ENCODE peak calls at places on chromosomes 2 and 18, in eight cellular contexts. X, H, P, U, T, J, O and E are unnamed samples.

GRCh38 chr2:34050413-34050812 is 451.3 kb upstream of the FAM98A start:
- DNase-seq in X (no peak), H (no peak), P (no peak), U (no peak), T (no peak), J (no peak), O (no peak), E (no peak)

GRCh38 chr2:108594132-108594981 is 60.1 kb downstream of the LIMS1 start:
- DNase-seq in X (no peak), H (no peak), P (no peak), U (no peak), T (peak; percentile 63), J (no peak), O (no peak), E (no peak)

GRCh38 chr2:174004900-174005605 is 39.9 kb upstream of the SP3 start:
- DNase-seq in X (peak; percentile 42), H (no peak), P (no peak), U (peak; percentile 56), T (peak; percentile 72), J (no peak), O (peak; percentile 53), E (peak; percentile 48)

GRCh38 chr2:219109468-219109867 is 48.7 kb upstream of the IHH start:
- DNase-seq in X (no peak), H (no peak), P (no peak), U (peak; percentile 68), T (no peak), J (peak; percentile 4), O (peak; percentile 70), E (peak; percentile 69)

GRCh38 chr2:56130463-56131070 is 53.2 kb upstream of the CCDC85A start:
- DNase-seq in X (peak; percentile 32), H (no peak), P (peak; percentile 24), U (peak; percentile 3), T (peak; percentile 15), J (no peak), O (peak; percentile 40), E (no peak)

GRCh38 chr18:76401496-76401895 is 93.5 kb downstream of the ZNF516 start:
- DNase-seq in X (no peak), H (no peak), P (no peak), U (no peak), T (no peak), J (no peak), O (no peak), E (no peak)

GRCh38 chr2:201432038-201432437 is 19.2 kb downstream of the TRAK2 start:
- DNase-seq in X (peak; percentile 70), H (no peak), P (no peak), U (no peak), T (peak; percentile 65), J (no peak), O (no peak), E (no peak)

GRCh38 chr2:222819722-222820333 is 41.0 kb upstream of the ACSL3 start:
- DNase-seq in X (peak; percentile 20), H (no peak), P (no peak), U (no peak), T (no peak), J (no peak), O (no peak), E (no peak)

GRCh38 chr2:67055387-67056304 is 341.5 kb upstream of the ETAA1 start:
- DNase-seq in X (no peak), H (no peak), P (no peak), U (no peak), T (peak; percentile 3), J (no peak), O (no peak), E (no peak)

GRCh38 chr2:174024524-174025270 is 59.5 kb upstream of the SP3 start:
- DNase-seq in X (no peak), H (peak; percentile 86), P (no peak), U (no peak), T (peak; percentile 93), J (no peak), O (peak; percentile 77), E (no peak)

GRCh38 chr2:77054938-77055337 is 467.2 kb downstream of the LRRTM4 start:
- DNase-seq in X (no peak), H (no peak), P (no peak), U (no peak), T (no peak), J (no peak), O (peak; percentile 29), E (no peak)

GRCh38 chr18:33906046-33906445 is 318.7 kb downstream of the NOL4 start:
- DNase-seq in X (no peak), H (no peak), P (no peak), U (no peak), T (no peak), J (no peak), O (no peak), E (no peak)

GRCh38 chr18:22494771-22495170 is 77.1 kb upstream of the CTAGE1 start:
- DNase-seq in X (no peak), H (no peak), P (no peak), U (no peak), T (no peak), J (no peak), O (no peak), E (no peak)

GRCh38 chr2:142935563-142936089 is 58.2 kb downstream of the KYNU start:
- DNase-seq in X (no peak), H (no peak), P (no peak), U (no peak), T (no peak), J (no peak), O (no peak), E (no peak)

GRCh38 chr2:164504253-164504652 is 117.0 kb downstream of the GRB14 start:
- DNase-seq in X (no peak), H (no peak), P (peak; percentile 13), U (no peak), T (no peak), J (no peak), O (peak; percentile 15), E (no peak)

GRCh38 chr2:30365201-30365600 is 81.8 kb upstream of the LCLAT1 start:
- DNase-seq in X (no peak), H (no peak), P (no peak), U (no peak), T (no peak), J (no peak), O (no peak), E (no peak)

GRCh38 chr2:168639501-168639900 is 162.9 kb upstream of the NOSTRIN start:
- DNase-seq in X (no peak), H (peak; percentile 64), P (no peak), U (no peak), T (peak; percentile 43), J (no peak), O (peak; percentile 82), E (no peak)

GRCh38 chr2:98712145-98712544 is 18.8 kb downstream of the MGAT4A start:
- DNase-seq in X (no peak), H (no peak), P (no peak), U (no peak), T (no peak), J (no peak), O (no peak), E (no peak)

GRCh38 chr2:204967199-204967995 is 422.1 kb downstream of the PARD3B start:
- DNase-seq in X (no peak), H (no peak), P (no peak), U (peak; percentile 25), T (no peak), J (peak; percentile 53), O (no peak), E (peak; percentile 59)

GRCh38 chr2:2149379-2149778 is 181.7 kb downstream of the MYT1L start:
- DNase-seq in X (no peak), H (no peak), P (no peak), U (no peak), T (no peak), J (no peak), O (no peak), E (no peak)